ENCODE peak calls at places on chromosomes 11 and 22, in six cellular contexts. S is GM06990, D is mucosa of descending colon, P is brain microvascular endothelial cell, Y is GM13977, E is ascending aorta. X is an unnamed sample.

GRCh38 chr11:78476066-78476465 is 58.4 kb upstream of the GAB2 start:
- DNase-seq in Y (no peak), D (no peak), P (no peak), E (no peak), S (no peak), X (no peak)

GRCh38 chr11:80104196-80104595 is 663.4 kb upstream of the TENM4 start:
- DNase-seq in S (no peak), Y (no peak), E (no peak), D (no peak), P (no peak), X (no peak)

GRCh38 chr22:19061471-19062138 is 60.6 kb downstream of the DGCR2 start:
- DNase-seq in D (no peak), S (no peak), E (no peak), Y (no peak), P (no peak), X (no peak)

GRCh38 chr22:46657655-46657953 is 37.4 kb downstream of the GRAMD4 start:
- DNase-seq in S (no peak), Y (no peak), P (no peak), D (no peak), E (no peak), X (no peak)

GRCh38 chr11:121539000-121539399 is 86.2 kb upstream of the SORL1-AS1 start:
- DNase-seq in E (no peak), S (peak), P (no peak), D (no peak), Y (no peak), X (no peak)

GRCh38 chr11:11822946-11823345 is 18.8 kb upstream of the USP47 start:
- DNase-seq in P (no peak), Y (no peak), E (no peak), D (no peak), S (no peak), X (no peak)

GRCh38 chr11:58006940-58007339 is 16.7 kb upstream of the OR9Q1 start:
- DNase-seq in P (no peak), D (no peak), Y (no peak), S (no peak), E (no peak), X (peak)

GRCh38 chr11:114115406-114116054 is 56.0 kb downstream of the ZBTB16 start:
- DNase-seq in E (no peak), P (no peak), D (no peak), S (no peak), Y (no peak), X (no peak)

GRCh38 chr11:37995886-37996285 is 1397.8 kb upstream of the RAG2 start:
- DNase-seq in E (no peak), D (no peak), Y (no peak), S (no peak), P (no peak), X (no peak)

GRCh38 chr11:10107522-10107921 is 186.5 kb downstream of the SBF2 start:
- DNase-seq in S (no peak), D (no peak), P (no peak), Y (no peak), E (no peak), X (no peak)

GRCh38 chr11:44456544-44457270 is 108.8 kb upstream of the CD82 start:
- DNase-seq in Y (no peak), E (no peak), D (no peak), S (no peak), P (no peak), X (no peak)
- TF ChIP-seq CTCF in Y (peak), E (no peak), D (no peak), S (peak), P (peak), X (no peak)

GRCh38 chr22:37623075-37624016 is 14.7 kb downstream of the GGA1 start:
- DNase-seq in D (peak), E (no peak), P (no peak), S (no peak), Y (peak), X (peak)
- TF ChIP-seq CTCF in D (peak), E (peak), P (peak), S (peak), Y (peak), X (peak)

GRCh38 chr11:64204464-64204989 is 2.0 kb upstream of the FERMT3 start:
- DNase-seq in D (peak), P (peak), S (no peak), E (peak), Y (peak), X (peak)
- TF ChIP-seq CTCF in D (peak), P (peak), S (peak), E (peak), Y (peak), X (peak)

GRCh38 chr11:132284611-132285010 is 914.2 kb downstream of the NTM start:
- DNase-seq in E (no peak), P (no peak), D (no peak), Y (no peak), S (no peak), X (no peak)

GRCh38 chr11:132284048-132284447 is 913.6 kb downstream of the NTM start:
- DNase-seq in E (no peak), D (no peak), Y (no peak), P (no peak), S (no peak), X (no peak)

DNA sequence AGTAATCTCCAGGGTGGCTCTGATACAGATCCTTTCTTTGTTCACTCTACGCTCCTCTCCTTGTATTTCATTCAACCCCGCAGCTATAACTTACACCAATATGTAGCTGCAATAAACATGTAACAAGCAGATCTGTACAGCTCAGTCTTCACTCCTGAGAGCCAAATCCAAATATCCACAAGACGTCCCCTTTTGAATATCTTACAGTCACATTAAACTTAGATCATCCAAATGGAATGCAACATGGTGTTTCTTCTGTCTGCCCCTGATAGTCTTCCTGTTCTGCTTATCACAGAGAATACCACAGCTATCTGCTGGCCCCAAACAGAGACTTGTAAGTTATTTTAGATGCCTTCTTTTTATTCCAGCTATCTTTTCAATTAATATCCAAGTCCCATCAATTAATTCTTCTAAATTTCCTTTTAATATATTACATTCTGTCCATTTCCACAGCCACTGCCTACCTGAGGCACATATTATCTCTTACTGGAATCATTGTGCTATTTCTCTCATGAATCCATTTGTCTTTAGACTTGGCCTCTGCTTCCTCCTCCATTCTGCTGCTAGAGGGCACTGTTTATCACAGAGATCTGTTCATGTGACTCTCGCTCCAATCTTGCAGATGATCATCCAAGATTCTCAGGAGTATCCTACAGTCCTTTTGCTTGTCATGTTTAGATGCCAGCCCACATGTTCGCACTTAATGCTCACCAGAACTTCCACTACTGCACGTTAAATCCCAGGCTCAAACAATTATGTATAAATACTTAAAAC is 908.6 kb downstream of the NTM start:
- DNase-seq in D (peak), S (no peak), E (no peak), P (peak), Y (peak), X (peak)
- TF ChIP-seq CTCF in D (no peak), S (peak), E (no peak), P (peak), Y (peak), X (peak)

GRCh38 chr11:57001674-57002401 is 13.1 kb downstream of the OR5AK2 start:
- DNase-seq in E (no peak), P (peak), D (no peak), Y (no peak), S (no peak), X (peak)
- TF ChIP-seq CTCF in E (no peak), P (peak), D (no peak), Y (no peak), S (peak), X (peak)

X was measured in cardiac fibroblast.